ENCODE peak calls at places on chromosomes 16 and 17, in nine cellular contexts. One of them, this sample, is unnamed.

GRCh38 chr17:73269329-73269615 is 7.6 kb upstream of the CPSF4L start:
- DNase-seq in astrocyte of the spinal cord: no peak
- DNase-seq in body of pancreas: no peak
- DNase-seq in mesendoderm: no peak
- DNase-seq in small intestine: no peak
- DNase-seq in SK-N-SH: no peak
- DNase-seq in sigmoid colon: no peak
- DNase-seq in heart right ventricle: no peak
- DNase-seq in cardiac fibroblast: no peak
- DNase-seq in this sample: no peak

GRCh38 chr16:3872216-3872895 is 8.2 kb downstream of the CREBBP start:
- DNase-seq in mesendoderm: no peak
- DNase-seq in SK-N-SH: no peak
- DNase-seq in astrocyte of the spinal cord: no peak
- DNase-seq in small intestine: no peak
- DNase-seq in cardiac fibroblast: no peak
- DNase-seq in sigmoid colon: no peak
- DNase-seq in heart right ventricle: no peak
- DNase-seq in body of pancreas: no peak
- DNase-seq in this sample: no peak

GRCh38 chr17:18028684-18029540 is 10.1 kb downstream of the ATPAF2 start:
- DNase-seq in SK-N-SH: peak; percentile 50
- DNase-seq in sigmoid colon: no peak
- DNase-seq in heart right ventricle: no peak
- DNase-seq in mesendoderm: no peak
- DNase-seq in body of pancreas: no peak
- DNase-seq in small intestine: no peak
- DNase-seq in astrocyte of the spinal cord: no peak
- DNase-seq in cardiac fibroblast: no peak
- DNase-seq in this sample: no peak

GRCh38 chr17:37391146-37391545 is 15.4 kb downstream of the C17orf78 start:
- DNase-seq in cardiac fibroblast: peak; percentile 26
- DNase-seq in SK-N-SH: no peak
- DNase-seq in heart right ventricle: no peak
- DNase-seq in body of pancreas: no peak
- DNase-seq in sigmoid colon: no peak
- DNase-seq in small intestine: peak; percentile 83
- DNase-seq in astrocyte of the spinal cord: peak; percentile 14
- DNase-seq in mesendoderm: no peak
- DNase-seq in this sample: no peak

GRCh38 chr16:48963901-48964615 is 317.6 kb downstream of the CBLN1 start:
- DNase-seq in small intestine: no peak
- DNase-seq in cardiac fibroblast: peak; percentile 17
- DNase-seq in mesendoderm: peak; percentile 81
- DNase-seq in body of pancreas: no peak
- DNase-seq in sigmoid colon: no peak
- DNase-seq in heart right ventricle: no peak
- DNase-seq in SK-N-SH: no peak
- DNase-seq in astrocyte of the spinal cord: peak; percentile 86
- DNase-seq in this sample: peak; percentile 79

GRCh38 chr17:42518046-42518754 is 17.8 kb upstream of the NAGLU start:
- DNase-seq in sigmoid colon: peak; percentile 97
- DNase-seq in small intestine: peak; percentile 95
- DNase-seq in SK-N-SH: no peak
- DNase-seq in heart right ventricle: peak; percentile 64
- DNase-seq in body of pancreas: peak; percentile 78
- DNase-seq in cardiac fibroblast: peak; percentile 99
- DNase-seq in astrocyte of the spinal cord: peak; percentile 93
- DNase-seq in mesendoderm: no peak
- DNase-seq in this sample: peak; percentile 99

GRCh38 chr16:19704321-19705130 is 13.5 kb downstream of the KNOP1 start:
- DNase-seq in sigmoid colon: peak; percentile 69
- DNase-seq in mesendoderm: no peak
- DNase-seq in small intestine: no peak
- DNase-seq in astrocyte of the spinal cord: peak; percentile 43
- DNase-seq in body of pancreas: no peak
- DNase-seq in SK-N-SH: no peak
- DNase-seq in cardiac fibroblast: peak; percentile 84
- DNase-seq in heart right ventricle: no peak
- DNase-seq in this sample: peak; percentile 70

GRCh38 chr17:81101614-81102306 is 63.5 kb upstream of the PVALEF start:
- DNase-seq in SK-N-SH: peak; percentile 100
- DNase-seq in cardiac fibroblast: peak; percentile 73
- DNase-seq in sigmoid colon: peak; percentile 87
- DNase-seq in heart right ventricle: peak; percentile 84
- DNase-seq in body of pancreas: peak; percentile 82
- DNase-seq in small intestine: peak; percentile 79
- DNase-seq in mesendoderm: peak; percentile 89
- DNase-seq in astrocyte of the spinal cord: peak; percentile 72
- DNase-seq in this sample: peak; percentile 71

GRCh38 chr16:48335961-48336360 is 49.3 kb downstream of the SIAH1 start:
- DNase-seq in body of pancreas: no peak
- DNase-seq in heart right ventricle: no peak
- DNase-seq in cardiac fibroblast: peak; percentile 53
- DNase-seq in sigmoid colon: no peak
- DNase-seq in small intestine: no peak
- DNase-seq in SK-N-SH: no peak
- DNase-seq in astrocyte of the spinal cord: peak; percentile 71
- DNase-seq in mesendoderm: peak; percentile 57
- DNase-seq in this sample: peak; percentile 72

GRCh38 chr16:51445250-51445649 is 294.2 kb upstream of the SALL1 start:
- DNase-seq in sigmoid colon: no peak
- DNase-seq in body of pancreas: no peak
- DNase-seq in SK-N-SH: no peak
- DNase-seq in mesendoderm: no peak
- DNase-seq in small intestine: no peak
- DNase-seq in astrocyte of the spinal cord: no peak
- DNase-seq in heart right ventricle: no peak
- DNase-seq in cardiac fibroblast: no peak
- DNase-seq in this sample: no peak

GRCh38 chr16:68764866-68765265 is 27.8 kb downstream of the CDH1 start:
- DNase-seq in heart right ventricle: no peak
- DNase-seq in body of pancreas: no peak
- DNase-seq in cardiac fibroblast: no peak
- DNase-seq in small intestine: no peak
- DNase-seq in astrocyte of the spinal cord: no peak
- DNase-seq in mesendoderm: peak; percentile 49
- DNase-seq in SK-N-SH: no peak
- DNase-seq in sigmoid colon: no peak
- DNase-seq in this sample: no peak

GRCh38 chr16:59632266-59632855 is 898.2 kb upstream of the GOT2 start:
- DNase-seq in astrocyte of the spinal cord: peak; percentile 51
- DNase-seq in small intestine: no peak
- DNase-seq in sigmoid colon: no peak
- DNase-seq in heart right ventricle: no peak
- DNase-seq in cardiac fibroblast: peak; percentile 66
- DNase-seq in mesendoderm: no peak
- DNase-seq in SK-N-SH: no peak
- DNase-seq in body of pancreas: no peak
- DNase-seq in this sample: peak; percentile 57

GRCh38 chr16:52568495-52568894 is 21.6 kb upstream of the TOX3 start:
- DNase-seq in body of pancreas: no peak
- DNase-seq in cardiac fibroblast: no peak
- DNase-seq in small intestine: no peak
- DNase-seq in mesendoderm: no peak
- DNase-seq in heart right ventricle: no peak
- DNase-seq in astrocyte of the spinal cord: no peak
- DNase-seq in SK-N-SH: no peak
- DNase-seq in sigmoid colon: no peak
- DNase-seq in this sample: no peak

GRCh38 chr16:52569296-52569695 is 22.4 kb upstream of the TOX3 start:
- DNase-seq in mesendoderm: no peak
- DNase-seq in SK-N-SH: no peak
- DNase-seq in body of pancreas: no peak
- DNase-seq in sigmoid colon: no peak
- DNase-seq in cardiac fibroblast: no peak
- DNase-seq in astrocyte of the spinal cord: no peak
- DNase-seq in heart right ventricle: no peak
- DNase-seq in small intestine: peak; percentile 57
- DNase-seq in this sample: no peak

GRCh38 chr16:52569701-52570100 is 22.8 kb upstream of the TOX3 start:
- DNase-seq in astrocyte of the spinal cord: no peak
- DNase-seq in mesendoderm: no peak
- DNase-seq in heart right ventricle: no peak
- DNase-seq in body of pancreas: no peak
- DNase-seq in small intestine: no peak
- DNase-seq in sigmoid colon: no peak
- DNase-seq in cardiac fibroblast: no peak
- DNase-seq in SK-N-SH: no peak
- DNase-seq in this sample: no peak

GRCh38 chr16:52572656-52573055 is 25.7 kb upstream of the TOX3 start:
- DNase-seq in mesendoderm: no peak
- DNase-seq in SK-N-SH: no peak
- DNase-seq in cardiac fibroblast: no peak
- DNase-seq in heart right ventricle: no peak
- DNase-seq in sigmoid colon: no peak
- DNase-seq in body of pancreas: no peak
- DNase-seq in small intestine: peak; percentile 32
- DNase-seq in astrocyte of the spinal cord: no peak
- DNase-seq in this sample: no peak

GRCh38 chr16:52570495-52571091 is 23.6 kb upstream of the TOX3 start:
- DNase-seq in small intestine: no peak
- DNase-seq in heart right ventricle: no peak
- DNase-seq in SK-N-SH: no peak
- DNase-seq in astrocyte of the spinal cord: no peak
- DNase-seq in cardiac fibroblast: no peak
- DNase-seq in mesendoderm: no peak
- DNase-seq in body of pancreas: no peak
- DNase-seq in sigmoid colon: no peak
- DNase-seq in this sample: no peak
- H3K4me3 ChIP-seq in small intestine: no peak overlapping the region
- H3K4me3 ChIP-seq in heart right ventricle: no peak overlapping the region
- H3K4me3 ChIP-seq in SK-N-SH: no peak overlapping the region
- H3K4me3 ChIP-seq in astrocyte of the spinal cord: no peak overlapping the region
- H3K4me3 ChIP-seq in cardiac fibroblast: no peak overlapping the region
- H3K4me3 ChIP-seq in mesendoderm: no peak overlapping the region
- H3K4me3 ChIP-seq in body of pancreas: no peak overlapping the region
- H3K4me3 ChIP-seq in sigmoid colon: no peak overlapping the region
- H3K4me3 ChIP-seq in this sample: no peak overlapping the region

GRCh38 chr16:66427871-66428681 is 981 bp downstream of the BEAN1 start:
- DNase-seq in heart right ventricle: peak; percentile 28
- DNase-seq in body of pancreas: no peak
- DNase-seq in SK-N-SH: peak; percentile 72
- DNase-seq in mesendoderm: no peak
- DNase-seq in sigmoid colon: no peak
- DNase-seq in astrocyte of the spinal cord: no peak
- DNase-seq in cardiac fibroblast: no peak
- DNase-seq in small intestine: no peak
- DNase-seq in this sample: no peak
- H3K4me3 ChIP-seq in heart right ventricle: peak overlapping the region; percentile 66
- H3K4me3 ChIP-seq in body of pancreas: no peak overlapping the region
- H3K4me3 ChIP-seq in SK-N-SH: peak overlapping the region; percentile 48
- H3K4me3 ChIP-seq in mesendoderm: no peak overlapping the region
- H3K4me3 ChIP-seq in sigmoid colon: peak overlapping the region; percentile 38
- H3K4me3 ChIP-seq in astrocyte of the spinal cord: peak overlapping the region; percentile 21
- H3K4me3 ChIP-seq in cardiac fibroblast: no peak overlapping the region
- H3K4me3 ChIP-seq in small intestine: no peak overlapping the region
- H3K4me3 ChIP-seq in this sample: no peak overlapping the region

GRCh38 chr17:63676540-63676933 is 23.4 kb downstream of the LIMD2 start:
- DNase-seq in heart right ventricle: no peak
- DNase-seq in body of pancreas: no peak
- DNase-seq in sigmoid colon: no peak
- DNase-seq in mesendoderm: no peak
- DNase-seq in cardiac fibroblast: no peak
- DNase-seq in small intestine: peak; percentile 17
- DNase-seq in astrocyte of the spinal cord: no peak
- DNase-seq in SK-N-SH: no peak
- DNase-seq in this sample: no peak
- H3K4me3 ChIP-seq in heart right ventricle: no peak overlapping the region
- H3K4me3 ChIP-seq in body of pancreas: no peak overlapping the region
- H3K4me3 ChIP-seq in sigmoid colon: no peak overlapping the region
- H3K4me3 ChIP-seq in mesendoderm: no peak overlapping the region
- H3K4me3 ChIP-seq in cardiac fibroblast: no peak overlapping the region
- H3K4me3 ChIP-seq in small intestine: no peak overlapping the region
- H3K4me3 ChIP-seq in astrocyte of the spinal cord: no peak overlapping the region
- H3K4me3 ChIP-seq in SK-N-SH: no peak overlapping the region
- H3K4me3 ChIP-seq in this sample: no peak overlapping the region

GRCh38 chr16:54177052-54177856 is 109.3 kb downstream of the IRX3 start:
- DNase-seq in small intestine: no peak
- DNase-seq in sigmoid colon: peak; percentile 5
- DNase-seq in body of pancreas: no peak
- DNase-seq in heart right ventricle: no peak
- DNase-seq in cardiac fibroblast: no peak
- DNase-seq in mesendoderm: no peak
- DNase-seq in SK-N-SH: no peak
- DNase-seq in astrocyte of the spinal cord: no peak
- DNase-seq in this sample: no peak
- H3K4me3 ChIP-seq in small intestine: no peak overlapping the region
- H3K4me3 ChIP-seq in sigmoid colon: no peak overlapping the region
- H3K4me3 ChIP-seq in body of pancreas: no peak overlapping the region
- H3K4me3 ChIP-seq in heart right ventricle: no peak overlapping the region
- H3K4me3 ChIP-seq in cardiac fibroblast: no peak overlapping the region
- H3K4me3 ChIP-seq in mesendoderm: no peak overlapping the region
- H3K4me3 ChIP-seq in SK-N-SH: no peak overlapping the region
- H3K4me3 ChIP-seq in astrocyte of the spinal cord: no peak overlapping the region
- H3K4me3 ChIP-seq in this sample: no peak overlapping the region

GRCh38 chr16:676565-677297 is 1.3 kb downstream of the RHBDL1 start:
- DNase-seq in sigmoid colon: no peak
- DNase-seq in body of pancreas: no peak
- DNase-seq in small intestine: peak; percentile 94
- DNase-seq in heart right ventricle: no peak
- DNase-seq in mesendoderm: no peak
- DNase-seq in astrocyte of the spinal cord: no peak
- DNase-seq in cardiac fibroblast: no peak
- DNase-seq in SK-N-SH: no peak
- DNase-seq in this sample: no peak
- H3K4me3 ChIP-seq in sigmoid colon: no peak overlapping the region
- H3K4me3 ChIP-seq in body of pancreas: no peak overlapping the region
- H3K4me3 ChIP-seq in small intestine: no peak overlapping the region
- H3K4me3 ChIP-seq in heart right ventricle: no peak overlapping the region
- H3K4me3 ChIP-seq in mesendoderm: no peak overlapping the region
- H3K4me3 ChIP-seq in astrocyte of the spinal cord: no peak overlapping the region
- H3K4me3 ChIP-seq in cardiac fibroblast: no peak overlapping the region
- H3K4me3 ChIP-seq in SK-N-SH: no peak overlapping the region
- H3K4me3 ChIP-seq in this sample: no peak overlapping the region

DNA sequence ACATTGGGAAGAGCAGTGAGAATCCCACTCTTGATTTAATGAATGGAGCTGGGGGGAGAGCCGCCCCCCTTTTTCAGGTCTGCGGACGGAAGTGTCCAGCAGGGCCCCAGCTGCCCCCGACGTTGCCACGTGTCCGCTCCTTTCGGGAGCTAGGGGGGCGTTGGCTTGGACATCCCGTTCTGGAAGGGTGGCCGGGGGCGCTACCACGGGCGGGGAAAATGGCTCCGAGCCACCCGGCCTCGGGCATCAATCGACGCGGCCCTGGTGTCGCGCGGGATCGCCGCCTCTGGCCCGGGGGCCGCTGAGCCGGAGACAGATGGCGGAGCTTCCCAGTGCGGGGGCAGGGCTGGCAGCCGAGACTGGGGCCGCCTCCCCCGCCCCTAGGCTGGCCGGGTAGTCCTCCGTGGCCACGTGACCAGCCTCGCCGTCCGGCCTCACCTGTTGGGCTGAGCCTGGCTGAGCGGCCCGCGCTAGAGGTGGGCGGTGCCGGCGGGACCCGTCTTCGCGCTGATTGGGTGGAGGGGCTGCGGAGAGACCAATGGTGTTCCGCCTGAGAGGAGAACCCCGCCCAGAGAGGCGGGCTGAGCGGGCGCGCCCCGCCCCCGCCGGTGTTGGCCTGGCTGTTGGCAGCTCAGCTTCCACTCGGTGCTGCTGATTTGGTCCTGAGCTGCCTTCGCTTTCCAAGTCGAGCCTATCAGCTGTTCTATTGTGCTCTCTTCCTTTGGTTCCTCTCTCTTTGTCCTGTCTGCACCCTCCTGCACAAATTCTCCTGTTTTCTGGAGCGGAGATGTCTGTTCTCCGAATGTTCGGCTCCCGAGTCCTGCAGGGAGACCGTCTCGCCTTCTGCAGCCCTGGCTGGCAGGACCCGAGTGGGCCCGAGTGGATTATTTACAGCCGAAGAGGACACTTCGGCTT is 8.3 kb downstream of the HS3ST3B1 start:
- DNase-seq in astrocyte of the spinal cord: peak; percentile 97
- DNase-seq in SK-N-SH: peak; percentile 93
- DNase-seq in small intestine: peak; percentile 67
- DNase-seq in body of pancreas: peak; percentile 95
- DNase-seq in sigmoid colon: peak; percentile 86
- DNase-seq in cardiac fibroblast: peak; percentile 90
- DNase-seq in mesendoderm: peak; percentile 99
- DNase-seq in heart right ventricle: peak; percentile 91
- DNase-seq in this sample: peak; percentile 91
- H3K4me3 ChIP-seq in astrocyte of the spinal cord: peak overlapping the region; percentile 51
- H3K4me3 ChIP-seq in SK-N-SH: peak overlapping the region; percentile 63
- H3K4me3 ChIP-seq in small intestine: peak overlapping the region; percentile 31
- H3K4me3 ChIP-seq in body of pancreas: no peak overlapping the region
- H3K4me3 ChIP-seq in sigmoid colon: peak overlapping the region; percentile 36
- H3K4me3 ChIP-seq in cardiac fibroblast: peak overlapping the region; percentile 52
- H3K4me3 ChIP-seq in mesendoderm: peak overlapping the region; percentile 55
- H3K4me3 ChIP-seq in heart right ventricle: peak overlapping the region; percentile 48
- H3K4me3 ChIP-seq in this sample: peak overlapping the region; percentile 67

This sample was measured in fibroblast of the aortic adventitia.